ENCODE peak calls at places on chromosomes 3 and 15, in six cellular contexts. S is heart left ventricle, C is endodermal cell, K is tibial nerve, M is lung, D is nephron progenitor cell. E is an unnamed sample.

GRCh38 chr3:119630562-119631329 is 29.6 kb downstream of the POPDC2 start:
- DNase-seq in S (no peak), C (no peak), K (no peak), M (no peak), D (no peak), E (peak)

GRCh38 chr3:146163584-146163983 is 2.6 kb upstream of the PLOD2 start:
- DNase-seq in S (no peak), C (no peak), K (no peak), M (no peak), D (no peak), E (peak)

GRCh38 chr15:68045289-68046265 is 8.5 kb upstream of the PIAS1 start:
- DNase-seq in S (no peak), C (peak), K (no peak), M (no peak), D (peak), E (no peak)

GRCh38 chr3:39097716-39098472 is 9.5 kb downstream of the GORASP1 start:
- DNase-seq in S (no peak), C (no peak), K (no peak), M (peak), D (no peak), E (no peak)

GRCh38 chr15:33580526-33580925 is 269.8 kb downstream of the RYR3 start:
- DNase-seq in S (no peak), C (no peak), K (no peak), M (no peak), D (no peak), E (peak)

GRCh38 chr3:71062037-71062919 is 521.2 kb downstream of the FOXP1 start:
- DNase-seq in S (no peak), C (no peak), K (no peak), M (no peak), D (no peak), E (peak)

GRCh38 chr3:177221734-177222133 is 24.5 kb upstream of the TBL1XR1 start:
- DNase-seq in S (no peak), C (no peak), K (no peak), M (no peak), D (no peak), E (no peak)

GRCh38 chr3:4985330-4986174 is 6.3 kb downstream of the BHLHE40 start:
- DNase-seq in S (peak), C (peak), K (no peak), M (no peak), D (no peak), E (peak)

GRCh38 chr3:44339181-44339741 is 695 bp downstream of the TCAIM start:
- DNase-seq in S (no peak), C (no peak), K (no peak), M (no peak), D (no peak), E (no peak)

GRCh38 chr3:195546130-195546560 is 3.0 kb upstream of the PPP1R2 start:
- DNase-seq in S (peak), C (no peak), K (no peak), M (peak), D (no peak), E (peak)

GRCh38 chr3:50390523-50391177 is 31.3 kb upstream of the TMEM115 start:
- DNase-seq in S (peak), C (no peak), K (no peak), M (peak), D (no peak), E (no peak)

GRCh38 chr3:171790898-171791694 is 19.2 kb downstream of the PLD1 start:
- DNase-seq in S (no peak), C (no peak), K (no peak), M (no peak), D (no peak), E (peak)

GRCh38 chr15:70032509-70032908 is 65.2 kb downstream of the TLE3 start:
- DNase-seq in S (no peak), C (peak), K (no peak), M (no peak), D (no peak), E (no peak)

GRCh38 chr3:17686613-17687012 is 55.8 kb downstream of the TBC1D5 start:
- DNase-seq in S (no peak), C (no peak), K (no peak), M (no peak), D (no peak), E (peak)

GRCh38 chr3:29335438-29335837 is 54.6 kb downstream of the RBMS3 start:
- DNase-seq in S (peak), C (peak), K (peak), M (peak), D (peak), E (peak)

GRCh38 chr3:172135766-172136729 is 96.7 kb downstream of the FNDC3B start:
- DNase-seq in S (no peak), C (no peak), K (no peak), M (no peak), D (no peak), E (peak)

GRCh38 chr3:149299938-149300791 is 33.3 kb downstream of the TM4SF18 start:
- DNase-seq in S (no peak), C (no peak), K (no peak), M (peak), D (no peak), E (peak)

GRCh38 chr15:90291679-90292356 is 26.3 kb downstream of the NGRN start:
- DNase-seq in S (no peak), C (peak), K (no peak), M (peak), D (no peak), E (peak)

GRCh38 chr3:177569823-177570657 is 372.8 kb upstream of the TBL1XR1 start:
- DNase-seq in S (no peak), C (no peak), K (no peak), M (no peak), D (no peak), E (no peak)

GRCh38 chr15:23857028-23857641 is 170.0 kb upstream of the NDN start:
- DNase-seq in S (peak), C (peak), K (no peak), M (peak), D (peak), E (peak)

GRCh38 chr3:30511524-30512278 is 94.7 kb upstream of the TGFBR2 start:
- DNase-seq in S (no peak), C (no peak), K (no peak), M (no peak), D (no peak), E (peak)

GRCh38 chr15:95371664-95372063 is 958.8 kb upstream of the NR2F2 start:
- DNase-seq in S (no peak), C (no peak), K (no peak), M (no peak), D (no peak), E (no peak)

GRCh38 chr3:120284702-120285507 is at the start of gene GPR156:
- DNase-seq in S (no peak), C (peak), K (no peak), M (no peak), D (peak), E (peak)

GRCh38 chr3:167882057-167882667 is 146.6 kb downstream of the SERPINI1 start:
- DNase-seq in S (no peak), C (no peak), K (no peak), M (no peak), D (no peak), E (peak)

GRCh38 chr15:67063689-67064606 is 1.5 kb upstream of the SMAD3 start:
- DNase-seq in S (no peak), C (peak), K (no peak), M (no peak), D (peak), E (peak)

GRCh38 chr3:10377148-10377725 is 56.3 kb upstream of the SEC13 start:
- DNase-seq in S (peak), C (no peak), K (no peak), M (no peak), D (no peak), E (no peak)

GRCh38 chr15:99247063-99247462 is 2.3 kb downstream of the TTC23 start:
- DNase-seq in S (no peak), C (no peak), K (no peak), M (no peak), D (no peak), E (no peak)

GRCh38 chr3:74267583-74268184 is 346.8 kb downstream of the CNTN3 start:
- DNase-seq in S (no peak), C (peak), K (no peak), M (no peak), D (peak), E (peak)

GRCh38 chr15:85568261-85568808 is 187.9 kb downstream of the AKAP13 start:
- DNase-seq in S (no peak), C (no peak), K (no peak), M (no peak), D (no peak), E (no peak)

GRCh38 chr3:58899159-58899952 is 150.5 kb downstream of the CFAP20DC start:
- DNase-seq in S (peak), C (peak), K (no peak), M (peak), D (peak), E (peak)

GRCh38 chr15:29090617-29091466 is 178.8 kb downstream of the NSMCE3 start:
- DNase-seq in S (no peak), C (peak), K (no peak), M (no peak), D (peak), E (peak)

GRCh38 chr3:170476291-170476690 is 57.6 kb downstream of the CLDN11 start:
- DNase-seq in S (no peak), C (peak), K (no peak), M (no peak), D (no peak), E (no peak)

GRCh38 chr3:143885803-143886427 is 37.6 kb upstream of the SLC9A9 start:
- DNase-seq in S (no peak), C (peak), K (no peak), M (no peak), D (peak), E (peak)

GRCh38 chr3:194197981-194198695 is 62.2 kb downstream of the HES1 start:
- DNase-seq in S (no peak), C (no peak), K (no peak), M (no peak), D (no peak), E (no peak)

GRCh38 chr3:69569520-69569919 is 169.7 kb upstream of the MITF start:
- DNase-seq in S (no peak), C (no peak), K (no peak), M (no peak), D (no peak), E (peak)

GRCh38 chr3:38084019-38084968 is 45.3 kb downstream of the DLEC1 start:
- DNase-seq in S (no peak), C (peak), K (no peak), M (no peak), D (peak), E (peak)

GRCh38 chr3:88231207-88231606 is 81.4 kb downstream of the C3orf38 start:
- DNase-seq in S (no peak), C (peak), K (no peak), M (no peak), D (no peak), E (no peak)

GRCh38 chr15:65326109-65326508 is 21.6 kb downstream of the RNU5B-1 start:
- DNase-seq in S (peak), C (peak), K (no peak), M (no peak), D (peak), E (peak)

GRCh38 chr3:126549861-126550487 is 8.8 kb downstream of the C3orf22 start:
- DNase-seq in S (no peak), C (peak), K (no peak), M (no peak), D (no peak), E (no peak)

GRCh38 chr3:114362815-114363214 is 69.0 kb downstream of the TIGIT start:
- DNase-seq in S (no peak), C (no peak), K (no peak), M (no peak), D (no peak), E (peak)
- TF ChIP-seq CTCF in S (no peak), C (peak), K (peak), M (no peak), D (peak), E (peak)

GRCh38 chr3:121431717-121432517 is 113.9 kb downstream of the POLQ start:
- DNase-seq in S (peak), C (no peak), K (no peak), M (no peak), D (no peak), E (peak)
- TF ChIP-seq CTCF in S (no peak), C (no peak), K (no peak), M (no peak), D (no peak), E (no peak)

GRCh38 chr3:23709987-23710386 is 95.8 kb upstream of the UBE2E1 start:
- DNase-seq in S (no peak), C (no peak), K (no peak), M (no peak), D (no peak), E (no peak)

GRCh38 chr3:23713641-23714040 is 92.1 kb upstream of the UBE2E1 start:
- DNase-seq in S (no peak), C (no peak), K (no peak), M (no peak), D (no peak), E (no peak)

GRCh38 chr3:23710555-23710954 is 95.2 kb upstream of the UBE2E1 start:
- DNase-seq in S (peak), C (peak), K (no peak), M (no peak), D (peak), E (peak)

GRCh38 chr3:23712095-23712494 is 93.7 kb upstream of the UBE2E1 start:
- DNase-seq in S (no peak), C (no peak), K (no peak), M (no peak), D (no peak), E (no peak)

DNA sequence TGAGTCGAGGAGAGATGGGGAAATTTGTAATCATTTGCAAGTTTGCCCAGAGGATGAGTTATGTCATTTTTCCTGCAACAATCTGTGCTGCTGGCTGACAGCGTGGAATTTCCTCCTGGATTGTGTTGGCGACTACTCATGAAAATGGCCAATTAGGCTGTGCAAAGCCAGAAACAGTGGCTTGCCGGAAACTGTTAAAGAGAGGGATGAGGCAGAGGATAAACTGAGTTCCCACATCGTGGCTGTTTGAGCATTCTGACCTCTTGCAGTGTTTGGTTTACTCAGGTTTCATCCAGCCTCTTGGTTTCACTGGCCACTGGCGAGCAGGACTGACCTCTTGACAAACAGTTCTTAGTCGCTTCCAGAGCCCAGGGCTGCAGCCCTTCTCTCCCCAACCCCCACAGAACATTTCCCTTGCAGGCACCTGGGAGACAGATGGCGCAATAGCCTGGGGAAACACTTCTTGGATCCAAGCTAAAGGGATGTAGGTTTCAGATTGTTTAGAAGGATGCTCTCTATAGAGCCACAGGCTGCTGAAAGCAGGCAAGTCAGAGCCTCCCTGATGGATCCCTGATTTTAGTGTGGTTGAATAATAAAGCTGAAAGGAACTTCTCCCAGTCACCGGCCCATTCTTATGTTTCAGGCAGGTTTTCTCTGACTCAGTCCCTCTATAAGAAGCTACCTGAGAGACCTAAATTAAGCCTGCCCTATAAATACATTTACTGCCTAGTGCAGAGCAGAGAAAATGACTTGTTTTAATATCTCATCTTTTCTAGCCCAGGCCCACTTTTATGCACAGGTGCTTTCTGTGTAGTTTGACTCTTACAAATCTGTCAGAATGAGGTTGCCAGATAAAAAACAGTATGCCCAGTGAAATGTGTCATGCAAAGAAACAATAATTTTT is 92.8 kb upstream of the UBE2E1 start:
- DNase-seq in S (peak), C (peak), K (peak), M (no peak), D (peak), E (peak)
- TF ChIP-seq CTCF in S (peak), C (peak), K (no peak), M (no peak), D (no peak), E (no peak)

DNA sequence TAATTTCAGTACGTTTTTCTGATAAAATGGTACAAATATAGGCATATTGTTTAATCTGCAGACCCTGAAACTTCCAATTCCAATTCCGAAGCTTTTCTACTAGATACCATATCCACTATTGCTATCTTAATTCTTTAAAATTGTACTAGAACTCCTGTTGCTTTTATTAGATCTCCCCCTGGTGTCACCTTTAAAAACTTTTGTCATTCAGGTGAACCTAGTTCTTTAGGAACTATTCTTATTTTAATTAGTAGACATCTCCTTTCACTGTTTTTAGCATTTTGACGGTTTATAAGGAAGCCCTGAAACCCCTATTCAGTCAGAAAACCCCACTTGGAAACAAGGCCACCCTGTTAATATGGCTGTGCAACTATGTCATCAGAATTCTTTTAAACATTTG is 22.3 kb downstream of the C2CD4B start:
- DNase-seq in S (no peak), C (no peak), K (no peak), M (no peak), D (no peak), E (no peak)
- TF ChIP-seq CTCF in S (no peak), C (peak), K (no peak), M (no peak), D (no peak), E (no peak)

E was measured in cardiac fibroblast.